ENCODE peak calls at places on chromosomes 4 and X, in eight cellular contexts. V is AG09319, G is testis, H is fibroblast of lung, U is H9, M is PC-9, B is mesothelial cell of epicardium, F is lower lobe of right lung. E is an unnamed sample.

GRCh38 chrX:150968862-150969720 is 14.0 kb upstream of the HMGB3 start:
- DNase-seq in V (no peak), G (no peak), H (no peak), U (peak), M (no peak), B (no peak), F (no peak), E (no peak)

GRCh38 chrX:1925053-1925481 is 310.2 kb downstream of the ASMT start:
- DNase-seq in V (no peak), G (peak), H (no peak), U (peak), M (no peak), B (no peak), F (no peak), E (no peak)

GRCh38 chr4:140005699-140006098 is 148.3 kb downstream of the MAML3 start:
- DNase-seq in V (no peak), G (no peak), H (no peak), U (no peak), M (no peak), B (no peak), F (no peak), E (no peak)

GRCh38 chrX:119826399-119826959 is 26.3 kb downstream of the UPF3B start:
- DNase-seq in V (no peak), G (no peak), H (peak), U (no peak), M (no peak), B (no peak), F (no peak), E (no peak)

GRCh38 chrX:153782324-153782723 is 1.5 kb downstream of the SRPK3 start:
- DNase-seq in V (no peak), G (no peak), H (no peak), U (peak), M (no peak), B (no peak), F (no peak), E (no peak)

GRCh38 chrX:138748480-138748879 is 37.0 kb upstream of the FGF13 start:
- DNase-seq in V (no peak), G (no peak), H (no peak), U (no peak), M (no peak), B (no peak), F (no peak), E (no peak)

GRCh38 chr4:140053185-140053584 is 100.8 kb downstream of the MAML3 start:
- DNase-seq in V (no peak), G (no peak), H (no peak), U (no peak), M (no peak), B (no peak), F (no peak), E (no peak)

GRCh38 chrX:101659601-101660063 is at the start of gene ARMCX2:
- DNase-seq in V (peak), G (peak), H (peak), U (peak), M (no peak), B (peak), F (peak), E (no peak)

GRCh38 chr4:57426779-57427395 is 316.7 kb upstream of the IGFBP7 start:
- DNase-seq in V (peak), G (peak), H (peak), U (peak), M (peak), B (peak), F (peak), E (no peak)

GRCh38 chr4:12439633-12440305 is 1011.1 kb upstream of the HS3ST1 start:
- DNase-seq in V (no peak), G (no peak), H (no peak), U (no peak), M (no peak), B (no peak), F (no peak), E (no peak)

GRCh38 chrX:143632625-143633387 is 3.1 kb downstream of the SLITRK4 start:
- DNase-seq in V (no peak), G (peak), H (no peak), U (no peak), M (no peak), B (no peak), F (no peak), E (peak)

GRCh38 chr4:98498774-98499173 is 159.6 kb downstream of the TSPAN5 start:
- DNase-seq in V (no peak), G (no peak), H (no peak), U (no peak), M (no peak), B (no peak), F (no peak), E (no peak)

GRCh38 chrX:39896951-39897740 is 200.6 kb downstream of the BCOR start:
- DNase-seq in V (no peak), G (peak), H (peak), U (peak), M (no peak), B (peak), F (peak), E (no peak)

GRCh38 chrX:150887906-150888465 is 10.5 kb downstream of the CD99L2 start:
- DNase-seq in V (no peak), G (no peak), H (peak), U (no peak), M (no peak), B (no peak), F (no peak), E (no peak)

GRCh38 chrX:53456254-53456653 is 22.1 kb upstream of the HSD17B10 start:
- DNase-seq in V (no peak), G (no peak), H (peak), U (no peak), M (no peak), B (no peak), F (no peak), E (no peak)

GRCh38 chr4:136637071-136637777 is 895.1 kb downstream of the PCDH18 start:
- DNase-seq in V (no peak), G (peak), H (no peak), U (peak), M (no peak), B (no peak), F (no peak), E (no peak)

GRCh38 chrX:150155396-150156048 is 207.6 kb upstream of the MAMLD1 start:
- DNase-seq in V (peak), G (no peak), H (peak), U (no peak), M (peak), B (no peak), F (no peak), E (no peak)

GRCh38 chr4:10074767-10075105 is 41.9 kb downstream of the WDR1 start:
- DNase-seq in V (no peak), G (no peak), H (peak), U (no peak), M (no peak), B (no peak), F (no peak), E (no peak)
- TF ChIP-seq CTCF in V (peak), G (no peak), H (peak), U (peak), M (peak), B (no peak), F (peak), E (peak)

GRCh38 chr4:73675623-73676022 is 55.4 kb upstream of the RASSF6 start:
- DNase-seq in V (no peak), G (no peak), H (no peak), U (no peak), M (no peak), B (no peak), F (no peak), E (no peak)

GRCh38 chr4:73676136-73676535 is 55.9 kb upstream of the RASSF6 start:
- DNase-seq in V (no peak), G (no peak), H (no peak), U (no peak), M (no peak), B (no peak), F (no peak), E (no peak)

GRCh38 chr4:73674451-73674919 is 54.2 kb upstream of the RASSF6 start:
- DNase-seq in V (no peak), G (no peak), H (peak), U (no peak), M (no peak), B (no peak), F (no peak), E (no peak)

GRCh38 chr4:73679836-73680235 is 59.6 kb upstream of the RASSF6 start:
- DNase-seq in V (no peak), G (no peak), H (peak), U (no peak), M (no peak), B (no peak), F (no peak), E (no peak)

DNA sequence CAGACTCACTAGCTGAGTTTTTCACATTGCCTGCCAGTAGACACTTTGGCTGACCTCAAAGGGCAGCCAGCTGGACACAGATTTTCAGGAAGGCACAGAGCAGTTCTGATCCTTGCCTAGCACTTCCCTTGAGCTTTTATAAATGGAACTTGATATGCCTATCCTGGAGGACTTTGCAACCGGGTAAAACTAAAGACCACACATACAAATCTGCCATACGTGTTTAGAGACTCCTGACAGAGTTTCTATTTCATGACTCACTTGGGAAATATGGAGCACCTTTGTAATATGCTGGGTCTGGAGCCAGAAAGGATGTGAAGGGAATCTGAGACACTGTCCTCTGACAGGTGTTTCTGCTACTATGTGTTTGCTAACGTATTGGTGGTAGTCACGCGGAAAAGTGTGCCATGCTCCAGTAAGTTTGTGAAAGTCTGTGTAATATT is 56.7 kb upstream of the RASSF6 start:
- DNase-seq in V (no peak), G (peak), H (peak), U (no peak), M (peak), B (no peak), F (no peak), E (no peak)
- TF ChIP-seq CTCF in V (no peak), G (no peak), H (no peak), U (no peak), M (no peak), B (no peak), F (no peak), E (no peak)

DNA sequence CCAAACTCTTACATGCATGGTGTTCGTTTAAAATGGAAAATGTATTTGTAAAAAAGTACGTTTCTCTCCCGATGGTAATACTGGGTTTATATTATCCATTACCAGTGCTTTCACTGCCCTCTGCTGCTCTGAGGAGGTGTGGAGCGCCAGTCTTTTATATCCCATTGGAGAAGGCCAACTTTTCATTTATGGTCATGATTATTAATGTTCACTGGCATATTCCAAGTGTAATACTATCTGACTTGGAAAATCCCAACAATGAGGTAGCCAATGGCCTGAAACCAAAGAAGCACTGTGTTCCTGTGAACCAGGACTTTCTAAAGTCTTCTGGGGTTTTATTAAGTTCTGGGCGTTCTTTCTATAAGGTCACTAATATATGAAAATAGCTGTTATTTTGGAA is 80.7 kb downstream of the SYNPO2 start:
- DNase-seq in V (peak), G (peak), H (peak), U (no peak), M (peak), B (no peak), F (no peak), E (no peak)
- TF ChIP-seq CTCF in V (peak), G (no peak), H (peak), U (peak), M (peak), B (no peak), F (peak), E (no peak)

GRCh38 chr4:78363031-78363430 is 188.5 kb upstream of the ANXA3 start:
- DNase-seq in V (no peak), G (no peak), H (no peak), U (no peak), M (no peak), B (no peak), F (no peak), E (no peak)

GRCh38 chr4:78360466-78360865 is 191.1 kb upstream of the ANXA3 start:
- DNase-seq in V (no peak), G (no peak), H (no peak), U (no peak), M (no peak), B (no peak), F (no peak), E (no peak)

GRCh38 chr4:78362310-78362709 is 189.3 kb upstream of the ANXA3 start:
- DNase-seq in V (no peak), G (no peak), H (no peak), U (peak), M (no peak), B (no peak), F (no peak), E (no peak)

GRCh38 chr4:78357122-78357521 is 194.4 kb upstream of the ANXA3 start:
- DNase-seq in V (no peak), G (no peak), H (no peak), U (no peak), M (no peak), B (no peak), F (no peak), E (no peak)

GRCh38 chr4:78361621-78362120 is 189.9 kb upstream of the ANXA3 start:
- DNase-seq in V (no peak), G (no peak), H (no peak), U (no peak), M (no peak), B (no peak), F (no peak), E (no peak)
- TF ChIP-seq CTCF in V (no peak), G (no peak), H (no peak), U (no peak), M (no peak), B (no peak), F (no peak), E (no peak)

DNA sequence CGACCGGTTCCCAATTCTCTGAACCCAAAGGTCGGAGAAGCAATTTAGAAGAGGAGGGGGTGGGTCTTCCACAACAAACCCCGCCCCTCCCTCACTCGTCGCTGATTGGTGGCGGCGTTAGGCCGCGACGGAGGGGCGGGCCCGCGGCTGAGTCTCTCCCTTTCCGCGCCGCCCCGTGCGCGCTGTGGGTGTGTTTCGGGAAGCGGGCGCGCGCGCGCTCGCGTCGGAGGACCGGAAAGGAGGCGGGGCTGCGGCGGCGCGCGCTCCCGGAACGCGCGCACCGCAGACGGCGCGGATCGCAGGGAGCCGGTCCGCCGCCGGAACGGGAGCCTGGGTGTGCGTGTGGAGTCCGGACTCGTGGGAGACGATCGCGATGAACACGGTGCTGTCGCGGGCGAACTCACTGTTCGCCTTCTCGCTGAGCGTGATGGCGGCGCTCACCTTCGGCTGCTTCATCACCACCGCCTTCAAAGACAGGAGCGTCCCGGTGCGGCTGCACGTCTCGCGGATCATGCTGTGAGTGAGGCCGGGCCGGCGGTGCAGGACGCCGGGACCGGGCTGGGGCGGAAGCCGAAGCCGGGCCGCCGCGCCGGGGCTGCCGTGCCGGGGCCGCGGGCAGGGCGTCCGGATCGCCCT is at the start of gene SPCS3:
- DNase-seq in V (peak), G (peak), H (peak), U (peak), M (peak), B (peak), F (peak), E (peak)
- TF ChIP-seq CTCF in V (no peak), G (no peak), H (no peak), U (no peak), M (no peak), B (no peak), F (no peak), E (no peak)

GRCh38 chr4:133775881-133776280 is 425.7 kb downstream of the PABPC4L start:
- DNase-seq in V (no peak), G (no peak), H (peak), U (no peak), M (no peak), B (no peak), F (no peak), E (no peak)

GRCh38 chr4:133775469-133775868 is 426.1 kb downstream of the PABPC4L start:
- DNase-seq in V (no peak), G (no peak), H (no peak), U (no peak), M (no peak), B (no peak), F (no peak), E (no peak)

GRCh38 chr4:133776503-133776902 is 425.1 kb downstream of the PABPC4L start:
- DNase-seq in V (no peak), G (no peak), H (no peak), U (no peak), M (no peak), B (no peak), F (no peak), E (no peak)

DNA sequence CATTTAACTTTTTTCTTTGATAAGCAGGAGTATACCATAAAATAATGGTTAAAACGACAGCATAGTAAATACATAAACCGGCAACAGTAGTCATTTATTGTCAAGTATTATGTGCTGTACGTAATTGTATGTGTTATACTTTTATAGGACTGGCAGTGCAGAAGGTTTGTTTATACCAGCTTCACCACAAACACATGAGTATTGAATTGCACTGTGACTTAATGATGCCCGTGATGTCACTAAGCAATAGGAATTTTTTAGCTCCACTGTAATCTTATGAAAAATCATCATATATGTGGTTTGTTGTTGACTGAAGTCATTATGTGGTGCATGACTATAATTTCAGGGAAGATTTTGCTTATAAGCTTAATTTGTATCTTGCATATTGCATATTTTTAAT is 424.6 kb downstream of the PABPC4L start:
- DNase-seq in V (no peak), G (no peak), H (no peak), U (no peak), M (no peak), B (no peak), F (no peak), E (no peak)
- TF ChIP-seq CTCF in V (no peak), G (no peak), H (no peak), U (no peak), M (no peak), B (no peak), F (no peak), E (no peak)

E was measured in CD14-positive monocyte.